ENCODE peak calls at places on chromosomes 7 and 10, in four cellular contexts. One of them, this sample, is unnamed.

GRCh38 chr7:24728503-24729364 is 28.5 kb downstream of the GSDME start:
- DNase-seq in transverse colon: no peak
- DNase-seq in heart right ventricle: no peak
- DNase-seq in iPS DF 6.9: no peak
- DNase-seq in this sample: peak; percentile 61

GRCh38 chr10:128337860-128338378 is 211.7 kb upstream of the MKI67 start:
- DNase-seq in transverse colon: no peak
- DNase-seq in heart right ventricle: peak; percentile 58
- DNase-seq in iPS DF 6.9: no peak
- DNase-seq in this sample: no peak

GRCh38 chr10:29136401-29136800 is 152.5 kb upstream of the LYZL1 start:
- DNase-seq in transverse colon: no peak
- DNase-seq in heart right ventricle: no peak
- DNase-seq in iPS DF 6.9: no peak
- DNase-seq in this sample: no peak

GRCh38 chr10:11757452-11757819 is 15.3 kb downstream of the ECHDC3 start:
- DNase-seq in transverse colon: no peak
- DNase-seq in heart right ventricle: peak; percentile 25
- DNase-seq in iPS DF 6.9: no peak
- DNase-seq in this sample: peak; percentile 84

GRCh38 chr10:43939939-43940810 is 291.5 kb upstream of the ZNF32 start:
- DNase-seq in transverse colon: no peak
- DNase-seq in heart right ventricle: no peak
- DNase-seq in iPS DF 6.9: no peak
- DNase-seq in this sample: no peak

GRCh38 chr7:75915416-75916156 is 631 bp downstream of the POR start:
- DNase-seq in transverse colon: peak; percentile 31
- DNase-seq in heart right ventricle: peak; percentile 24
- DNase-seq in iPS DF 6.9: no peak
- DNase-seq in this sample: peak; percentile 31

GRCh38 chr7:47573758-47574472 is 8.0 kb downstream of the TNS3 start:
- DNase-seq in transverse colon: no peak
- DNase-seq in heart right ventricle: no peak
- DNase-seq in iPS DF 6.9: no peak
- DNase-seq in this sample: no peak

GRCh38 chr7:93461350-93461749 is 113.2 kb downstream of the CALCR start:
- DNase-seq in transverse colon: no peak
- DNase-seq in heart right ventricle: no peak
- DNase-seq in iPS DF 6.9: no peak
- DNase-seq in this sample: no peak

GRCh38 chr7:140478361-140479061 is 794 bp downstream of the MKRN1 start:
- DNase-seq in transverse colon: peak; percentile 43
- DNase-seq in heart right ventricle: peak; percentile 39
- DNase-seq in iPS DF 6.9: no peak
- DNase-seq in this sample: peak; percentile 31

GRCh38 chr10:24989867-24990266 is 26.1 kb downstream of the ENKUR start:
- DNase-seq in transverse colon: no peak
- DNase-seq in heart right ventricle: no peak
- DNase-seq in iPS DF 6.9: no peak
- DNase-seq in this sample: no peak

GRCh38 chr7:112937651-112938390 is 147.6 kb upstream of the TMEM168 start:
- DNase-seq in transverse colon: no peak
- DNase-seq in heart right ventricle: no peak
- DNase-seq in iPS DF 6.9: no peak
- DNase-seq in this sample: no peak

GRCh38 chr10:101938316-101939272 is 95.0 kb upstream of the KCNIP2 start:
- DNase-seq in transverse colon: no peak
- DNase-seq in heart right ventricle: no peak
- DNase-seq in iPS DF 6.9: no peak
- DNase-seq in this sample: no peak
- H3K4me1 ChIP-seq in transverse colon: peaks cover 15% of the 10 kb centered on the region
- H3K4me1 ChIP-seq in heart right ventricle: peaks cover 91% of the 10 kb centered on the region
- H3K4me1 ChIP-seq in iPS DF 6.9: no peaks in the 10 kb centered on the region
- H3K4me1 ChIP-seq in this sample: peaks cover 70% of the 10 kb centered on the region

GRCh38 chr10:71847418-71847817 is 3.6 kb downstream of the PSAP start:
- DNase-seq in transverse colon: no peak
- DNase-seq in heart right ventricle: no peak
- DNase-seq in iPS DF 6.9: no peak
- DNase-seq in this sample: no peak
- H3K4me1 ChIP-seq in transverse colon: peaks cover 22% of the 10 kb centered on the region
- H3K4me1 ChIP-seq in heart right ventricle: peaks cover 75% of the 10 kb centered on the region
- H3K4me1 ChIP-seq in iPS DF 6.9: peaks cover 2% of the 10 kb centered on the region
- H3K4me1 ChIP-seq in this sample: peaks cover 65% of the 10 kb centered on the region

GRCh38 chr7:45698527-45699309 is 124.5 kb downstream of the ADCY1 start:
- DNase-seq in transverse colon: no peak
- DNase-seq in heart right ventricle: no peak
- DNase-seq in iPS DF 6.9: no peak
- DNase-seq in this sample: no peak

GRCh38 chr7:45697576-45698136 is 123.5 kb downstream of the ADCY1 start:
- DNase-seq in transverse colon: no peak
- DNase-seq in heart right ventricle: no peak
- DNase-seq in iPS DF 6.9: no peak
- DNase-seq in this sample: no peak

GRCh38 chr7:45699726-45700390 is 125.7 kb downstream of the ADCY1 start:
- DNase-seq in transverse colon: no peak
- DNase-seq in heart right ventricle: no peak
- DNase-seq in iPS DF 6.9: no peak
- DNase-seq in this sample: peak; percentile 15

GRCh38 chr7:45695249-45695995 is 121.3 kb downstream of the ADCY1 start:
- DNase-seq in transverse colon: no peak
- DNase-seq in heart right ventricle: no peak
- DNase-seq in iPS DF 6.9: no peak
- DNase-seq in this sample: no peak

GRCh38 chr7:45696476-45696875 is 122.3 kb downstream of the ADCY1 start:
- DNase-seq in transverse colon: no peak
- DNase-seq in heart right ventricle: no peak
- DNase-seq in iPS DF 6.9: no peak
- DNase-seq in this sample: no peak
- H3K4me1 ChIP-seq in transverse colon: no peaks in the 10 kb centered on the region
- H3K4me1 ChIP-seq in heart right ventricle: peaks cover 12% of the 10 kb centered on the region
- H3K4me1 ChIP-seq in iPS DF 6.9: no peaks in the 10 kb centered on the region
- H3K4me1 ChIP-seq in this sample: no peaks in the 10 kb centered on the region

DNA sequence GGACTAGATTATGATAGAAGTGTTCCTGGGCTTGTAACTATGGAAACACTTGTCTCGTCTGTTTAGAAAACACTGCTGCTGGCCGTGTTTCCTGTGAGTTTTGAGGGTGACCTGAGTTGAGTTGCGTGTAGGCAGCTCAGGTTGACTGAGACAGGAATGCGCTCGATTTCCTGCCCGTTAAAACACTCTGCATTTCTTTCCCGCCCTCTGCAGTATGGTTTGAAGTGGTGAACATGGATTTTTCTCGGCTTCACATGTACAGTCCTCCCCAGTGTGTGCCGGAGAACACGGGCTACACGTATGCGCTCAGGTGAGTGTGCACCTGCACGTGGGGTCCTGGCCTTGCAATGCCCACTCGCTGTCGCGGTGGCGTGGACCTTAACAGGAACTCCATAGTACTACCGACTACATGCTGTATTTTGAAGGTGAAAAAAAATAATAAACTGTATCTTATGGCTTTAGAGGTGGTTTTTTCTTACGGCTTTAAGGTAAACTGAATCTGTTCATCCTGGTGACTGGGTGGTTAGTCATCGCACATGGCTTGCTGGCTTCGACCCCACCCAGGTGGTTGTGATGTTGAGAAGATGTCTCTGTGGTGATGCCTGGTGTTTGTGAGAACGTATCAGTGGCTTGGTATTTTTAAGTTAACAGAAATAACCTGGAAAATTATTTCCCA is at the start of gene SUN1:
- DNase-seq in transverse colon: no peak
- DNase-seq in heart right ventricle: no peak
- DNase-seq in iPS DF 6.9: no peak
- DNase-seq in this sample: no peak
- H3K4me1 ChIP-seq in transverse colon: peaks cover 58% of the 10 kb centered on the region
- H3K4me1 ChIP-seq in heart right ventricle: peaks cover 85% of the 10 kb centered on the region
- H3K4me1 ChIP-seq in iPS DF 6.9: no peaks in the 10 kb centered on the region
- H3K4me1 ChIP-seq in this sample: peaks cover 77% of the 10 kb centered on the region

GRCh38 chr7:28105234-28105633 is 75.4 kb downstream of the JAZF1 start:
- DNase-seq in transverse colon: no peak
- DNase-seq in heart right ventricle: no peak
- DNase-seq in iPS DF 6.9: no peak
- DNase-seq in this sample: no peak
- H3K4me1 ChIP-seq in transverse colon: peaks cover 5% of the 10 kb centered on the region
- H3K4me1 ChIP-seq in heart right ventricle: peaks cover 72% of the 10 kb centered on the region
- H3K4me1 ChIP-seq in iPS DF 6.9: peaks cover 1% of the 10 kb centered on the region
- H3K4me1 ChIP-seq in this sample: peaks cover 24% of the 10 kb centered on the region

GRCh38 chr7:116403265-116403664 is 96.3 kb upstream of the CAV2 start:
- DNase-seq in transverse colon: no peak
- DNase-seq in heart right ventricle: no peak
- DNase-seq in iPS DF 6.9: no peak
- DNase-seq in this sample: no peak
- H3K4me1 ChIP-seq in transverse colon: no peaks in the 10 kb centered on the region
- H3K4me1 ChIP-seq in heart right ventricle: peaks cover 36% of the 10 kb centered on the region
- H3K4me1 ChIP-seq in iPS DF 6.9: no peaks in the 10 kb centered on the region
- H3K4me1 ChIP-seq in this sample: no peaks in the 10 kb centered on the region

DNA sequence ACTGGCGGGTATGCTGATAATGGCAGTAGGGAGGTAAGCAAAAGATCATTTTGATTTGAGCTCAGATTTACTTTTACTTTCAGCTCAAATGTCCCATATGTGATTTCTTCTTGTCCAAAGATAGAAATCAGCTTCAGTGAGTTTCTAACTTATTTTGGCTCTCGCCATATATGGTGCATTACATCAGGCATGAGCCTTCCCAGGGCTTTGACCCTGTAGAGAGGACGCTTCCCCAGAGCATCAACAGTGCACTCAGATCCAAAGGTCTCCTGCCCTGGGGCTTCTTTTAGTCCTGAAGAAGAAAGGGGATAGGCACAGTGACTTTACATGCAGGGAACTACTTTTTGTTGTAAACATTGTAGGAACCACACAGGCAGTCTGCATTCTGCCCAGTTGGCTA is 128.6 kb upstream of the PDLIM1 start:
- DNase-seq in transverse colon: no peak
- DNase-seq in heart right ventricle: no peak
- DNase-seq in iPS DF 6.9: no peak
- DNase-seq in this sample: no peak
- H3K4me1 ChIP-seq in transverse colon: peaks cover 29% of the 10 kb centered on the region
- H3K4me1 ChIP-seq in heart right ventricle: peaks cover 90% of the 10 kb centered on the region
- H3K4me1 ChIP-seq in iPS DF 6.9: peaks cover 2% of the 10 kb centered on the region
- H3K4me1 ChIP-seq in this sample: no peaks in the 10 kb centered on the region

GRCh38 chr10:79246209-79246581 is 101.1 kb upstream of the PPIF start:
- DNase-seq in transverse colon: no peak
- DNase-seq in heart right ventricle: peak; percentile 84
- DNase-seq in iPS DF 6.9: no peak
- DNase-seq in this sample: peak; percentile 99
- H3K4me1 ChIP-seq in transverse colon: peaks cover 79% of the 10 kb centered on the region
- H3K4me1 ChIP-seq in heart right ventricle: peaks cover 91% of the 10 kb centered on the region
- H3K4me1 ChIP-seq in iPS DF 6.9: no peaks in the 10 kb centered on the region
- H3K4me1 ChIP-seq in this sample: peaks cover 90% of the 10 kb centered on the region

This sample was measured in tibial artery.